ENCODE peak calls at places on chromosomes 12 and 14, in eight cellular contexts. One of them, this sample, is unnamed.

GRCh38 chr14:65976771-65977170 is 509.4 kb upstream of the CCDC196 start:
- DNase-seq in OCI-LY7: no peak
- DNase-seq in cardiac muscle cell: no peak
- DNase-seq in colonic mucosa: no peak
- DNase-seq in cardiac fibroblast: peak; percentile 1
- DNase-seq in uterus: no peak
- DNase-seq in Peyer's patch: no peak
- DNase-seq in AG04450: no peak
- DNase-seq in this sample: no peak

GRCh38 chr14:53237488-53237887 is 84.4 kb upstream of the DDHD1 start:
- DNase-seq in OCI-LY7: no peak
- DNase-seq in cardiac muscle cell: no peak
- DNase-seq in colonic mucosa: no peak
- DNase-seq in cardiac fibroblast: no peak
- DNase-seq in uterus: no peak
- DNase-seq in Peyer's patch: no peak
- DNase-seq in AG04450: no peak
- DNase-seq in this sample: no peak

GRCh38 chr12:98741229-98741614 is 96.1 kb downstream of the APAF1 start:
- DNase-seq in OCI-LY7: no peak
- DNase-seq in cardiac muscle cell: no peak
- DNase-seq in colonic mucosa: no peak
- DNase-seq in cardiac fibroblast: no peak
- DNase-seq in uterus: no peak
- DNase-seq in Peyer's patch: no peak
- DNase-seq in AG04450: no peak
- DNase-seq in this sample: no peak

GRCh38 chr12:80912906-80913769 is 24.6 kb downstream of the LIN7A start:
- DNase-seq in OCI-LY7: no peak
- DNase-seq in cardiac muscle cell: peak; percentile 5
- DNase-seq in colonic mucosa: no peak
- DNase-seq in cardiac fibroblast: peak; percentile 48
- DNase-seq in uterus: no peak
- DNase-seq in Peyer's patch: no peak
- DNase-seq in AG04450: no peak
- DNase-seq in this sample: no peak

GRCh38 chr12:132253698-132254480 is 75.5 kb downstream of the GALNT9 start:
- DNase-seq in OCI-LY7: no peak
- DNase-seq in cardiac muscle cell: no peak
- DNase-seq in colonic mucosa: no peak
- DNase-seq in cardiac fibroblast: no peak
- DNase-seq in uterus: no peak
- DNase-seq in Peyer's patch: no peak
- DNase-seq in AG04450: no peak
- DNase-seq in this sample: no peak

GRCh38 chr12:120225852-120226640 is 25.1 kb upstream of the RPLP0 start:
- DNase-seq in OCI-LY7: peak; percentile 49
- DNase-seq in cardiac muscle cell: no peak
- DNase-seq in colonic mucosa: peak; percentile 88
- DNase-seq in cardiac fibroblast: no peak
- DNase-seq in uterus: no peak
- DNase-seq in Peyer's patch: peak; percentile 24
- DNase-seq in AG04450: no peak
- DNase-seq in this sample: no peak

GRCh38 chr12:53868516-53868986 is 70.1 kb upstream of the HOXC13 start:
- DNase-seq in OCI-LY7: no peak
- DNase-seq in cardiac muscle cell: no peak
- DNase-seq in colonic mucosa: no peak
- DNase-seq in cardiac fibroblast: no peak
- DNase-seq in uterus: no peak
- DNase-seq in Peyer's patch: no peak
- DNase-seq in AG04450: no peak
- DNase-seq in this sample: no peak

GRCh38 chr12:124888203-124888602 is 24.5 kb upstream of the SCARB1 start:
- DNase-seq in OCI-LY7: no peak
- DNase-seq in cardiac muscle cell: no peak
- DNase-seq in colonic mucosa: no peak
- DNase-seq in cardiac fibroblast: peak; percentile 36
- DNase-seq in uterus: no peak
- DNase-seq in Peyer's patch: no peak
- DNase-seq in AG04450: no peak
- DNase-seq in this sample: no peak

DNA sequence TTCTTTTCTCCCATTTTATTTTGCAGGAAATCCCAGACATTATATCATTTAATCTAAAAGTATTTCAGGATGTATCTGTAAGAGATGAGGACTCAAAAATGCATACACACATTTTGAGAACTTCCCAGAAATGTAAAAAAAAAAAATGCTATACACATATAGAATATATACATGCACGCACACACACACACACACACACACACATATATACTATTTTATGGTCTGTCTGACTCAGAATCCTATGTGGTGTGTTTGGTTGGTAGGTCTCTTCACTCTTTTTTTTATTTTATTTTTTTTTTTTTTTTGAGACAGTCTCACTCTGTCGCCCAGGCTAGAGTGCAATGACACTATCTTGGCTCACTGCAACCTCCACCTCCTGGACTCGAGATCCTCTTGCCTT is 65.5 kb downstream of the FBXO34 start:
- DNase-seq in OCI-LY7: no peak
- DNase-seq in cardiac muscle cell: no peak
- DNase-seq in colonic mucosa: no peak
- DNase-seq in cardiac fibroblast: no peak
- DNase-seq in uterus: no peak
- DNase-seq in Peyer's patch: no peak
- DNase-seq in AG04450: no peak
- DNase-seq in this sample: no peak
- H3K4me3 ChIP-seq in OCI-LY7: no peak overlapping the region
- H3K4me3 ChIP-seq in cardiac muscle cell: no peak overlapping the region
- H3K4me3 ChIP-seq in colonic mucosa: no peak overlapping the region
- H3K4me3 ChIP-seq in cardiac fibroblast: no peak overlapping the region
- H3K4me3 ChIP-seq in uterus: no peak overlapping the region
- H3K4me3 ChIP-seq in Peyer's patch: no peak overlapping the region
- H3K4me3 ChIP-seq in AG04450: no peak overlapping the region
- H3K4me3 ChIP-seq in this sample: no peak overlapping the region

GRCh38 chr12:122965356-122965755 is 907 bp downstream of the ABCB9 start:
- DNase-seq in OCI-LY7: no peak
- DNase-seq in cardiac muscle cell: no peak
- DNase-seq in colonic mucosa: no peak
- DNase-seq in cardiac fibroblast: peak; percentile 20
- DNase-seq in uterus: no peak
- DNase-seq in Peyer's patch: no peak
- DNase-seq in AG04450: no peak
- DNase-seq in this sample: no peak

GRCh38 chr12:122964439-122965257 is 1.6 kb downstream of the ABCB9 start:
- DNase-seq in OCI-LY7: no peak
- DNase-seq in cardiac muscle cell: no peak
- DNase-seq in colonic mucosa: peak; percentile 16
- DNase-seq in cardiac fibroblast: no peak
- DNase-seq in uterus: no peak
- DNase-seq in Peyer's patch: no peak
- DNase-seq in AG04450: no peak
- DNase-seq in this sample: no peak

GRCh38 chr12:122966743-122967058 is 438 bp upstream of the ABCB9 start:
- DNase-seq in OCI-LY7: no peak
- DNase-seq in cardiac muscle cell: no peak
- DNase-seq in colonic mucosa: no peak
- DNase-seq in cardiac fibroblast: no peak
- DNase-seq in uterus: no peak
- DNase-seq in Peyer's patch: no peak
- DNase-seq in AG04450: no peak
- DNase-seq in this sample: no peak

GRCh38 chr12:122967151-122967550 is 888 bp upstream of the ABCB9 start:
- DNase-seq in OCI-LY7: no peak
- DNase-seq in cardiac muscle cell: no peak
- DNase-seq in colonic mucosa: peak; percentile 22
- DNase-seq in cardiac fibroblast: no peak
- DNase-seq in uterus: no peak
- DNase-seq in Peyer's patch: no peak
- DNase-seq in AG04450: no peak
- DNase-seq in this sample: no peak

DNA sequence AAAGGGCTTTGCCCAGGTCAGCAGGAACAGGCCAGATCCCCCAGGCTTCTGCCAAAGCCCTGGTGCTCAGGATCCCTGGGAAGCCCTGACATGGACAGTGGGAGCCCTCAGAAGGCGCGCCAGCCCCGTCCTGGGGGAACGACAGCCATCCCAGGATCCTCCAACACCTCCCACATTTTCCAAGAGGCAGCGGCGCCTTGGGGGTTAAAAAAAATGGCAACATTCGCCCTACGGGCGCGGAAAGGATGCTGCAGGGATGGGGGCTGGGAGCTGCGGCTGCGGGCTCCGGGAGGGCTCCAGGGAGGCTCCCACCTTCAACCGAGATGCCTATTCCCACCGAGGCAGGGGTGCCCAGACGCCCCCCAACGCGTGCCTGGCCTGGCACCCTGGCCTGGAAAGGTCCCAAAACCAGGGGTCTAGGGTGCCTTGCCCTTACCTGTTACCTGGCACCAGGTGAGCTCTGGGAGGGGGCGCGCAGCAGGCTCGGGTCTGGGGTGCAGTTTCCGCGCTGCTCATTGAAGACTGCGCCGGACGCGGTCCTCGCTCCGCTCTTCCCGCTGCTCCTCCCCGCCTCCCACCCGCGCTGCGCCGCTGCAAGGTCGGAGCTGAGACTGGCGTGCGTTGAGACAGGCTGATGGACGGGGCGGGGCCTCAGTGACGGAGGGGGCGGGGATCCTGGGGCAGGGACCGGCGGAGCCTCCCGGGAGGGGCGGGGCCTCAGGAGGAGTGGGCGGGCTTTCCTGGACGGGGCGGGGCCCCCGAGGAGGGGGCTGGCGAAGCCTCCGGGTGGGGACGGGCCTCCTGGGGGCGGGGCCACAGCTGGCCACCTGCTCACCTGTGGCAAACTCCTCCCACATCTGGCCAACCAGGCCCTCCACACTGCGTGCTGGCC is at the start of gene ABCB9:
- DNase-seq in OCI-LY7: peak; percentile 93
- DNase-seq in cardiac muscle cell: peak; percentile 96
- DNase-seq in colonic mucosa: peak; percentile 99
- DNase-seq in cardiac fibroblast: peak; percentile 94
- DNase-seq in uterus: peak; percentile 91
- DNase-seq in Peyer's patch: peak; percentile 97
- DNase-seq in AG04450: peak; percentile 72
- DNase-seq in this sample: peak; percentile 91
- TF ChIP-seq CTCF in OCI-LY7: no peak
- TF ChIP-seq CTCF in cardiac muscle cell: no peak
- TF ChIP-seq CTCF in colonic mucosa: no peak
- TF ChIP-seq CTCF in cardiac fibroblast: no peak
- TF ChIP-seq CTCF in uterus: no peak
- TF ChIP-seq CTCF in Peyer's patch: no peak
- TF ChIP-seq CTCF in AG04450: no peak
- TF ChIP-seq CTCF in this sample: no peak

GRCh38 chr14:67544590-67544989 is 11.5 kb downstream of the PLEKHH1 start:
- DNase-seq in OCI-LY7: no peak
- DNase-seq in cardiac muscle cell: no peak
- DNase-seq in colonic mucosa: no peak
- DNase-seq in cardiac fibroblast: no peak
- DNase-seq in uterus: no peak
- DNase-seq in Peyer's patch: no peak
- DNase-seq in AG04450: no peak
- DNase-seq in this sample: no peak

GRCh38 chr14:67538501-67538900 is 5.4 kb downstream of the PLEKHH1 start:
- DNase-seq in OCI-LY7: no peak
- DNase-seq in cardiac muscle cell: no peak
- DNase-seq in colonic mucosa: no peak
- DNase-seq in cardiac fibroblast: no peak
- DNase-seq in uterus: no peak
- DNase-seq in Peyer's patch: no peak
- DNase-seq in AG04450: no peak
- DNase-seq in this sample: no peak

GRCh38 chr14:67539116-67539515 is 6.0 kb downstream of the PLEKHH1 start:
- DNase-seq in OCI-LY7: no peak
- DNase-seq in cardiac muscle cell: no peak
- DNase-seq in colonic mucosa: no peak
- DNase-seq in cardiac fibroblast: no peak
- DNase-seq in uterus: no peak
- DNase-seq in Peyer's patch: no peak
- DNase-seq in AG04450: no peak
- DNase-seq in this sample: no peak

GRCh38 chr14:67537736-67538135 is 4.6 kb downstream of the PLEKHH1 start:
- DNase-seq in OCI-LY7: no peak
- DNase-seq in cardiac muscle cell: no peak
- DNase-seq in colonic mucosa: no peak
- DNase-seq in cardiac fibroblast: no peak
- DNase-seq in uterus: no peak
- DNase-seq in Peyer's patch: no peak
- DNase-seq in AG04450: no peak
- DNase-seq in this sample: no peak

GRCh38 chr14:67541448-67542387 is 8.6 kb downstream of the PLEKHH1 start:
- DNase-seq in OCI-LY7: no peak
- DNase-seq in cardiac muscle cell: peak; percentile 52
- DNase-seq in colonic mucosa: peak; percentile 89
- DNase-seq in cardiac fibroblast: no peak
- DNase-seq in uterus: no peak
- DNase-seq in Peyer's patch: no peak
- DNase-seq in AG04450: no peak
- DNase-seq in this sample: no peak
- H3K4me3 ChIP-seq in OCI-LY7: no peak overlapping the region
- H3K4me3 ChIP-seq in cardiac muscle cell: peak overlapping the region; percentile 9
- H3K4me3 ChIP-seq in colonic mucosa: peak overlapping the region; percentile 17
- H3K4me3 ChIP-seq in cardiac fibroblast: no peak overlapping the region
- H3K4me3 ChIP-seq in uterus: no peak overlapping the region
- H3K4me3 ChIP-seq in Peyer's patch: peak overlapping the region; percentile 43
- H3K4me3 ChIP-seq in AG04450: no peak overlapping the region
- H3K4me3 ChIP-seq in this sample: no peak overlapping the region

GRCh38 chr12:52669426-52669825 is 10.8 kb downstream of the KRT1 start:
- DNase-seq in OCI-LY7: no peak
- DNase-seq in cardiac muscle cell: no peak
- DNase-seq in colonic mucosa: no peak
- DNase-seq in cardiac fibroblast: no peak
- DNase-seq in uterus: no peak
- DNase-seq in Peyer's patch: no peak
- DNase-seq in AG04450: no peak
- DNase-seq in this sample: no peak

GRCh38 chr12:52670506-52670905 is 9.7 kb downstream of the KRT1 start:
- DNase-seq in OCI-LY7: no peak
- DNase-seq in cardiac muscle cell: no peak
- DNase-seq in colonic mucosa: no peak
- DNase-seq in cardiac fibroblast: no peak
- DNase-seq in uterus: no peak
- DNase-seq in Peyer's patch: no peak
- DNase-seq in AG04450: no peak
- DNase-seq in this sample: no peak

GRCh38 chr12:52667931-52668330 is 12.3 kb downstream of the KRT1 start:
- DNase-seq in OCI-LY7: no peak
- DNase-seq in cardiac muscle cell: no peak
- DNase-seq in colonic mucosa: no peak
- DNase-seq in cardiac fibroblast: no peak
- DNase-seq in uterus: no peak
- DNase-seq in Peyer's patch: no peak
- DNase-seq in AG04450: no peak
- DNase-seq in this sample: no peak

GRCh38 chr12:52670961-52671360 is 9.2 kb downstream of the KRT1 start:
- DNase-seq in OCI-LY7: no peak
- DNase-seq in cardiac muscle cell: no peak
- DNase-seq in colonic mucosa: no peak
- DNase-seq in cardiac fibroblast: no peak
- DNase-seq in uterus: no peak
- DNase-seq in Peyer's patch: no peak
- DNase-seq in AG04450: no peak
- DNase-seq in this sample: no peak

DNA sequence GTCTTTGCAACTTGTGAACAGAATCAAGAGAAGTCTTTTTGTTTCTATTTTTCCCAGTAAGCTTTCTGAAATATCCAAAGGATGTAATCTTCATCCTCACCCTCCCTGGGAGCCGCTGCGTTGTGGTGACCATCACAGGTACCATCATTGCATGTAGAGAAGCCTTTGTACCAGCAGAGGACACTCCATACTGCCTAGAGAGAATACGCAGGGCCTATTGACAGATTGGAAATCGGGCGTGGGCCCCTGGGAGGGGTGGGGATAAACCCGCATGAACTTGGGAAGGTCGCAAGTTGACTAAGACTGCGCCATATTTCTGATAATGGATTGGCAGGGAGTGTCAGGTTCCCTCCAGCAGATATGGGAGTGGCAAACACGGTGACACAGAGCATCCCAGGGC is 12.7 kb downstream of the KRT1 start:
- DNase-seq in OCI-LY7: no peak
- DNase-seq in cardiac muscle cell: no peak
- DNase-seq in colonic mucosa: no peak
- DNase-seq in cardiac fibroblast: no peak
- DNase-seq in uterus: no peak
- DNase-seq in Peyer's patch: no peak
- DNase-seq in AG04450: no peak
- DNase-seq in this sample: no peak
- TF ChIP-seq CTCF in OCI-LY7: no peak
- TF ChIP-seq CTCF in cardiac muscle cell: peak; percentile 29
- TF ChIP-seq CTCF in colonic mucosa: no peak
- TF ChIP-seq CTCF in cardiac fibroblast: peak; percentile 22
- TF ChIP-seq CTCF in uterus: no peak
- TF ChIP-seq CTCF in Peyer's patch: no peak
- TF ChIP-seq CTCF in AG04450: peak; percentile 32
- TF ChIP-seq CTCF in this sample: peak; percentile 20

This sample was measured in GM12865.